ENCODE peak calls at places on chromosomes 2 and 18, in four cellular contexts. One of them, this sample, is unnamed.

GRCh38 chr18:7987284-7987976 is 420.3 kb downstream of the PTPRM start:
- DNase-seq in GM10248: no peak
- DNase-seq in upper lobe of right lung: no peak
- DNase-seq in BJ: peak
- DNase-seq in this sample: no peak

GRCh38 chr2:16031055-16031847 is 90.9 kb downstream of the MYCN start:
- DNase-seq in GM10248: no peak
- DNase-seq in upper lobe of right lung: no peak
- DNase-seq in BJ: no peak
- DNase-seq in this sample: no peak

GRCh38 chr18:40577255-40577654 is 1377.8 kb upstream of the PIK3C3 start:
- DNase-seq in GM10248: no peak
- DNase-seq in upper lobe of right lung: no peak
- DNase-seq in BJ: no peak
- DNase-seq in this sample: no peak

GRCh38 chr2:217387776-217388381 is 528.0 kb upstream of the TNP1 start:
- DNase-seq in GM10248: no peak
- DNase-seq in upper lobe of right lung: no peak
- DNase-seq in BJ: no peak
- DNase-seq in this sample: no peak

GRCh38 chr2:150888337-150888736 is 373.3 kb downstream of the RBM43 start:
- DNase-seq in GM10248: no peak
- DNase-seq in upper lobe of right lung: no peak
- DNase-seq in BJ: no peak
- DNase-seq in this sample: no peak

GRCh38 chr2:214310319-214310718 is 100.5 kb upstream of the VWC2L start:
- DNase-seq in GM10248: no peak
- DNase-seq in upper lobe of right lung: no peak
- DNase-seq in BJ: no peak
- DNase-seq in this sample: no peak

GRCh38 chr2:176138526-176139169 is 9.1 kb downstream of the HOXD8 start:
- DNase-seq in GM10248: no peak
- DNase-seq in upper lobe of right lung: no peak
- DNase-seq in BJ: no peak
- DNase-seq in this sample: no peak

GRCh38 chr18:38695559-38696270 is 1130.1 kb upstream of the CELF4 start:
- DNase-seq in GM10248: no peak
- DNase-seq in upper lobe of right lung: no peak
- DNase-seq in BJ: no peak
- DNase-seq in this sample: no peak

DNA sequence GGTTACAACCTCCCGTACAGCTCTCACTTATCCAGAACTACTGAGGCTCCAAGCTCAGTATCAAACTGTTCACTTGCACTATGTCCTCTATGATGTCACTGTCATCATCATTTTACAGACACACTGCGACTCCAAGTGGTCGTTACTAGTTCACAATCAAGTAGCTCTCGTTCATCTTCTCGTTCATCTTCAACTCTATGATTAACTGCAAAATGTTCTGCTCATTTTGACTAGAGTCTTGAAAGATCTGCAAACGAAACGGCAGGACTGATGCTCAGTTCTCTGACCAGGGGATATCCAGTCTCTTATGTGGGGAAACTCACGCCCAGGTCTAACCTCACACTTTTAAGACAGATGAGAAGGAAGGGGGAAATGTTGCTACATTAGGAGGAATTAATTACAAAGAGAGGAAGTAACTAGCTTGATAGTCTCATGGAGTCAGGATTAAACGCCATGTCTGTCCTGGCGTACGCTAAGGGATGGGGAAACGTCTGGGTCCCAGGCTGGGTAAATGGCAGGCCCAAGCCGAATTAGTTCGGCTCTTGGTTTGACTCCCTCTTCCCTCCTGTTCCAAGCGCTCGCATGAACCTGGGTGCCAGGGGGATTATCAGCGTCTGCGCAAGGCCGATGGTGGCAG is 794 bp upstream of the CHCHD5 start:
- DNase-seq in GM10248: no peak
- DNase-seq in upper lobe of right lung: no peak
- DNase-seq in BJ: no peak
- DNase-seq in this sample: no peak
- TF ChIP-seq CTCF in GM10248: no peak
- TF ChIP-seq CTCF in upper lobe of right lung: no peak
- TF ChIP-seq CTCF in BJ: no peak
- TF ChIP-seq CTCF in this sample: no peak

DNA sequence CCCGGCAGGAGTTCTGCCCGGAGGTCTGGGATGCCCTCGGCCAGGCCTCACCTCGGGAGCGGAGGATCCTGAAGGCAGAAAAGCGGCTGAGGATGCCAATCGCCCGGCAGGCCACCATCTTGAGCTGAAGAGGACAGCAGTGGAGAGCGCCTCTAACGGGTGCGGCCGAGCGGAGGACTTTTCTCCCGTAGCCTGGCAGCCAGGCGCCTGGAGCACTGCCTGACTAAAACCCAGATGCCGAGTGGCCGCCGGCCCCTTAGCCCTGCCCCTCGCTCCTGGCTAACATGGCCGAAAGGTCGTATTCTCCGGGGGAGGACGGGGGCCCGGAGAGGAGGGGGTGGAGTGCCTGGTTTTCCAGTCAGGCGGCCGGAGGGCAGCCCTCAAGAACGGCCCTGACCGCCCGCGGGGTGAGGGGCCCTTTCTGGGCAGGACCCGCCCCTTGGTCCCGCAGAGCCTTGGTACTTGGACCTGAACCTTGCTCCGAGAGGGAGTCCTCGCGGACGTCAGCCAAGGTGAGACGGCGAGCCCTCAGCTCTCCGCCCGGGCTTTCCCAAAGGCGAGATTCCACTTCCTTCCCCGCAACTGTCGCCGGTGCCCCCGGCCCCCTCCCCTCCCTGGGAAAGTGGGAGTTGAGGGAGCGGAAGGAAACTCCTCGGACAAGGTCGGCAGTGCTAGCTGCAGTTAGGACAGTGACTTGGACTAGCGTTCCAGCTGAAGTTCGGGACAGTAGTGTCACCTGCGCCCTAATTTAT is at the start of the genes HADHA and HADHB:
- DNase-seq in GM10248: peak
- DNase-seq in upper lobe of right lung: peak
- DNase-seq in BJ: peak
- DNase-seq in this sample: peak
- TF ChIP-seq CTCF in GM10248: peak
- TF ChIP-seq CTCF in upper lobe of right lung: peak
- TF ChIP-seq CTCF in BJ: peak
- TF ChIP-seq CTCF in this sample: peak

DNA sequence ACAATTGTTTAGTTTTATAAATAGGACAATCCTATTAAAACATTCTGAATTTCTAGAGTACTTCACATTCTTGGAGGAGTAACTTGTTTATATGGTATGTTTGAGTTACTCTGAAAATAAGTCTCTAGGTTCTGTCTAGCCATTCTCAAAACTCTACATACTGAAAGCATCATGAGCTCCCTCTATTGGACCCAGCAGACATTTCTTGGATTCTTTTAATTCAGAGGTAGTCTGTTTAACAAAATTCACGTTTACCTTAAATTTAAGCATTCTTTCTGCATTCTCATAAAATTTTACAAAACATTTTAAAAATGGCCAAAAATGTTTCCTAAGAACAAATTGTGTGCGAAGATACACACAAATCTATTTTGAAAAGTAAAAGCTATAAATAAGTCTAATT is 15.3 kb downstream of the SP9 start:
- DNase-seq in GM10248: no peak
- DNase-seq in upper lobe of right lung: no peak
- DNase-seq in BJ: no peak
- DNase-seq in this sample: peak
- TF ChIP-seq CTCF in GM10248: no peak
- TF ChIP-seq CTCF in upper lobe of right lung: peak
- TF ChIP-seq CTCF in BJ: peak
- TF ChIP-seq CTCF in this sample: peak

GRCh38 chr18:32956591-32957310 is 183.9 kb upstream of the KLHL14 start:
- DNase-seq in GM10248: no peak
- DNase-seq in upper lobe of right lung: no peak
- DNase-seq in BJ: no peak
- DNase-seq in this sample: no peak
- TF ChIP-seq CTCF in GM10248: no peak
- TF ChIP-seq CTCF in upper lobe of right lung: no peak
- TF ChIP-seq CTCF in BJ: no peak
- TF ChIP-seq CTCF in this sample: no peak

This sample was measured in GM13977.